ENCODE peak calls at places on chromosomes 13 and 19, in ten cellular contexts. P is T-cell, I is HEK293T, T is Daoy, M is choroid plexus epithelial cell, S is NCI-H1092, N is Ammon's horn, K is iris pigment epithelial cell, D is GM03348, Y is cerebellar cortex. A is an unnamed sample.

GRCh38 chr13:94673841-94674240 is 38.5 kb downstream of the SOX21 start:
- DNase-seq in S (no peak), P (no peak), T (no peak), M (no peak), K (no peak), N (no peak), Y (no peak), D (no peak), I (no peak), A (no peak)

GRCh38 chr19:3982701-3983541 is 2.3 kb downstream of the EEF2 start:
- DNase-seq in S (no peak), M (peak; percentile 66), I (no peak), P (no peak), D (peak; percentile 64), Y (no peak), N (no peak), T (peak; percentile 71), K (peak; percentile 73), A (peak; percentile 45)

GRCh38 chr19:28394705-28395104 is 818.2 kb downstream of the UQCRFS1 start:
- DNase-seq in I (no peak), K (no peak), D (no peak), N (no peak), P (no peak), M (no peak), S (no peak), Y (no peak), T (no peak), A (no peak)

GRCh38 chr19:43596842-43597461 is 557 bp downstream of the ZNF576 start:
- DNase-seq in I (no peak), S (no peak), T (no peak), N (no peak), D (no peak), M (peak; percentile 13), P (no peak), K (peak; percentile 19), Y (peak; percentile 24), A (no peak)

GRCh38 chr13:73934215-73934623 is 200.0 kb downstream of the KLF12 start:
- DNase-seq in K (peak; percentile 45), N (no peak), S (no peak), Y (no peak), P (no peak), M (no peak), T (peak; percentile 3), D (no peak), I (no peak), A (no peak)

GRCh38 chr19:48867119-48867921 is 1.1 kb downstream of the PLEKHA4 start:
- DNase-seq in K (no peak), I (no peak), S (no peak), P (no peak), Y (no peak), M (no peak), D (peak; percentile 6), T (no peak), N (no peak), A (peak; percentile 61)

GRCh38 chr19:53004242-53004641 is 9.5 kb upstream of the ERVV-1 start:
- DNase-seq in D (no peak), P (no peak), T (no peak), Y (no peak), N (no peak), K (no peak), M (no peak), S (no peak), I (no peak), A (no peak)

GRCh38 chr19:858868-859843 is at the start of gene CFD:
- DNase-seq in M (no peak), D (no peak), P (no peak), S (no peak), T (peak; percentile 47), I (no peak), K (no peak), N (peak; percentile 21), Y (no peak), A (peak; percentile 24)

GRCh38 chr13:91805605-91806004 is 407.2 kb downstream of the GPC5 start:
- DNase-seq in D (no peak), I (no peak), K (no peak), P (no peak), Y (no peak), M (peak; percentile 35), T (no peak), S (no peak), N (no peak), A (no peak)

GRCh38 chr13:46172531-46172991 is 9.4 kb downstream of the LCP1 start:
- DNase-seq in D (no peak), K (no peak), N (peak; percentile 45), S (no peak), P (peak; percentile 64), T (peak; percentile 36), I (no peak), M (no peak), Y (no peak), A (no peak)

GRCh38 chr13:89966524-89966923 is 1381.0 kb upstream of the MIR17HG start:
- DNase-seq in D (no peak), N (no peak), T (no peak), I (no peak), M (no peak), S (no peak), Y (no peak), K (no peak), P (no peak), A (no peak)

GRCh38 chr13:44373601-44374347 is at the start of gene SERP2:
- DNase-seq in Y (peak; percentile 55), K (no peak), M (no peak), P (no peak), T (no peak), I (peak; percentile 66), N (peak; percentile 62), D (peak; percentile 62), S (no peak), A (peak; percentile 34)

GRCh38 chr13:42377640-42378382 is 105.9 kb downstream of the AKAP11 start:
- DNase-seq in D (no peak), Y (no peak), P (no peak), S (no peak), M (peak; percentile 69), I (no peak), T (peak; percentile 26), K (peak; percentile 51), N (no peak), A (peak; percentile 19)

GRCh38 chr19:34317311-34317927 is 47.6 kb upstream of the GPI start:
- DNase-seq in T (peak; percentile 24), N (no peak), I (peak; percentile 26), P (no peak), S (no peak), D (no peak), M (peak; percentile 40), K (peak; percentile 32), Y (peak; percentile 31), A (no peak)

GRCh38 chr13:82803341-82803740 is 1078.9 kb downstream of the SLITRK1 start:
- DNase-seq in S (no peak), M (peak; percentile 22), N (no peak), P (no peak), Y (no peak), D (no peak), K (peak; percentile 4), I (no peak), T (no peak), A (peak; percentile 7)

GRCh38 chr13:39597828-39598227 is 5.2 kb downstream of the LHFPL6 start:
- DNase-seq in S (no peak), D (peak; percentile 21), Y (peak; percentile 48), K (peak; percentile 58), T (no peak), I (no peak), P (no peak), M (peak; percentile 76), N (no peak), A (peak; percentile 58)

GRCh38 chr13:99988469-99989375 is 7.1 kb downstream of the ZIC2 start:
- DNase-seq in T (no peak), D (no peak), S (no peak), Y (peak; percentile 56), I (no peak), P (no peak), N (no peak), M (peak; percentile 61), K (no peak), A (no peak)

A was measured in fibroblast of the aortic adventitia.